ENCODE peak calls at places on chromosomes 7 and 10, in five cellular contexts. R is sigmoid colon, Y is fibroblast of pulmonary artery, E is GM23338, K is PC-3. M is an unnamed sample.

GRCh38 chr10:72563327-72563932 is 62.4 kb downstream of the MICU1 start:
- DNase-seq in E (no peak), K (no peak), Y (no peak), R (no peak), M (no peak)

GRCh38 chr10:118626953-118627352 is 31.5 kb upstream of the PRLHR start:
- DNase-seq in K (no peak), Y (no peak), E (peak; percentile 51), R (no peak), M (no peak)

GRCh38 chr10:75926763-75927162 is 495.3 kb downstream of the LRMDA start:
- DNase-seq in R (peak; percentile 74), Y (no peak), K (no peak), E (peak; percentile 14), M (peak; percentile 45)

GRCh38 chr7:148941598-148942280 is 57.6 kb upstream of the EZH2 start:
- DNase-seq in E (peak; percentile 84), Y (peak; percentile 64), K (peak; percentile 75), R (peak; percentile 74), M (peak; percentile 89)

GRCh38 chr10:59055046-59055445 is 121.4 kb upstream of the PHYHIPL start:
- DNase-seq in Y (no peak), E (no peak), K (no peak), R (no peak), M (no peak)

GRCh38 chr7:129664029-129665012 is 52.8 kb downstream of the NRF1 start:
- DNase-seq in R (no peak), E (peak; percentile 66), Y (peak; percentile 85), K (peak; percentile 68), M (peak; percentile 66)

GRCh38 chr10:97234403-97234802 is 48.6 kb upstream of the SLIT1 start:
- DNase-seq in R (no peak), K (peak; percentile 61), Y (peak; percentile 78), E (peak; percentile 55), M (peak; percentile 47)

GRCh38 chr7:35716038-35716803 is 21.3 kb upstream of the HERPUD2 start:
- DNase-seq in Y (peak; percentile 61), E (no peak), K (no peak), R (no peak), M (no peak)

M was measured in MCF 10A.